ENCODE peak calls at places on chromosomes 5 and 9, in six cellular contexts. L, H, I, E, N and V are unnamed samples.

GRCh38 chr5:61332369-61332745 is 299 bp downstream of the ZSWIM6 start:
- DNase-seq in L (no peak), H (peak), I (peak), E (no peak), N (no peak), V (peak)

GRCh38 chr9:35481347-35481975 is 8.4 kb upstream of the RUSC2 start:
- DNase-seq in L (peak), H (peak), I (peak), E (no peak), N (no peak), V (no peak)

GRCh38 chr9:134950811-134951210 is 33.1 kb upstream of the FCN1 start:
- DNase-seq in L (no peak), H (no peak), I (no peak), E (no peak), N (no peak), V (no peak)

GRCh38 chr5:96053063-96053735 is 91.5 kb upstream of the ELL2 start:
- DNase-seq in L (no peak), H (no peak), I (no peak), E (no peak), N (no peak), V (no peak)

GRCh38 chr5:1310118-1310517 is 15.2 kb upstream of the TERT start:
- DNase-seq in L (peak), H (no peak), I (no peak), E (no peak), N (no peak), V (no peak)

GRCh38 chr5:33501899-33502298 is 61.1 kb downstream of the TARS1 start:
- DNase-seq in L (no peak), H (no peak), I (peak), E (no peak), N (no peak), V (no peak)

GRCh38 chr5:144307726-144308125 is 137.1 kb downstream of the KCTD16 start:
- DNase-seq in L (no peak), H (no peak), I (no peak), E (no peak), N (no peak), V (no peak)

GRCh38 chr9:82810902-82811301 is 252.0 kb downstream of the RASEF start:
- DNase-seq in L (no peak), H (no peak), I (peak), E (no peak), N (no peak), V (no peak)

GRCh38 chr5:153883829-153884228 is 154.9 kb downstream of the FAM114A2 start:
- DNase-seq in L (no peak), H (peak), I (no peak), E (no peak), N (no peak), V (no peak)

GRCh38 chr9:71271602-71272001 is 150.2 kb upstream of the TRPM3 start:
- DNase-seq in L (no peak), H (peak), I (no peak), E (no peak), N (no peak), V (peak)